ENCODE peak calls at places on chromosomes 11 and 22, in five cellular contexts. I is heart right ventricle, R is hepatocyte, Z is mesothelial cell of epicardium, A is cardiac fibroblast. C is an unnamed sample.

GRCh38 chr11:112277937-112278336 is 17.3 kb upstream of the PLET1 start:
- DNase-seq in I (no peak), R (no peak), Z (no peak), A (no peak), C (no peak)

GRCh38 chr11:86678823-86679222 is 6.4 kb upstream of the ME3 start:
- DNase-seq in I (no peak), R (no peak), Z (no peak), A (peak), C (no peak)

GRCh38 chr22:23282516-23282915 is 102.2 kb downstream of the BCR start:
- DNase-seq in I (no peak), R (no peak), Z (no peak), A (no peak), C (no peak)

GRCh38 chr11:65781152-65781961 is 581 bp upstream of the AP5B1 start:
- DNase-seq in I (no peak), R (peak), Z (no peak), A (no peak), C (peak)

GRCh38 chr11:67352546-67353316 is 615 bp downstream of the POLD4 start:
- DNase-seq in I (peak), R (peak), Z (no peak), A (peak), C (peak)

GRCh38 chr11:45209904-45210699 is 63.7 kb downstream of the PRDM11 start:
- DNase-seq in I (peak), R (peak), Z (peak), A (peak), C (no peak)

GRCh38 chr22:46388647-46389046 is 53.1 kb downstream of the TRMU start:
- DNase-seq in I (no peak), R (no peak), Z (no peak), A (no peak), C (no peak)

GRCh38 chr22:40898850-40899357 is 37.0 kb upstream of the DNAJB7 start:
- DNase-seq in I (no peak), R (peak), Z (no peak), A (peak), C (no peak)

GRCh38 chr11:66595245-66595904 is 2.4 kb downstream of the CCS start:
- DNase-seq in I (peak), R (peak), Z (no peak), A (peak), C (no peak)

GRCh38 chr22:44249376-44250147 is 63.2 kb downstream of the SHISAL1 start:
- DNase-seq in I (no peak), R (no peak), Z (no peak), A (no peak), C (no peak)

GRCh38 chr11:76787911-76788596 is 4.9 kb downstream of the TSKU start:
- DNase-seq in I (no peak), R (peak), Z (no peak), A (peak), C (no peak)

GRCh38 chr22:34526681-34527080 is 539.3 kb upstream of the ISX start:
- DNase-seq in I (no peak), R (no peak), Z (no peak), A (no peak), C (no peak)

GRCh38 chr22:20062043-20062765 is 17.8 kb upstream of the DGCR8 start:
- DNase-seq in I (no peak), R (no peak), Z (no peak), A (no peak), C (no peak)

GRCh38 chr11:128210148-128210940 is 377.0 kb downstream of the ETS1 start:
- DNase-seq in I (peak), R (peak), Z (no peak), A (peak), C (no peak)

GRCh38 chr22:43848366-43849171 is 13.7 kb downstream of the SULT4A1 start:
- DNase-seq in I (no peak), R (peak), Z (no peak), A (peak), C (no peak)

GRCh38 chr11:118277312-118277711 is 13.2 kb upstream of the MPZL2 start:
- DNase-seq in I (no peak), R (no peak), Z (no peak), A (peak), C (no peak)

GRCh38 chr22:29609139-29609538 is 5.7 kb downstream of the NF2 start:
- DNase-seq in I (no peak), R (no peak), Z (no peak), A (no peak), C (no peak)

GRCh38 chr11:69704508-69705245 is 855 bp upstream of the FGF19 start:
- DNase-seq in I (no peak), R (peak), Z (peak), A (peak), C (peak)

GRCh38 chr11:68673991-68674390 is 10.4 kb upstream of the GAL start:
- DNase-seq in I (no peak), R (no peak), Z (no peak), A (no peak), C (no peak)

GRCh38 chr11:132856032-132856431 is 676.3 kb downstream of the OPCML start:
- DNase-seq in I (no peak), R (no peak), Z (no peak), A (no peak), C (no peak)

GRCh38 chr11:132855516-132855915 is 676.8 kb downstream of the OPCML start:
- DNase-seq in I (no peak), R (no peak), Z (no peak), A (no peak), C (no peak)

GRCh38 chr11:132862137-132862536 is 670.2 kb downstream of the OPCML start:
- DNase-seq in I (no peak), R (no peak), Z (no peak), A (no peak), C (no peak)

GRCh38 chr11:132853886-132854285 is 678.4 kb downstream of the OPCML start:
- DNase-seq in I (no peak), R (no peak), Z (no peak), A (no peak), C (no peak)

DNA sequence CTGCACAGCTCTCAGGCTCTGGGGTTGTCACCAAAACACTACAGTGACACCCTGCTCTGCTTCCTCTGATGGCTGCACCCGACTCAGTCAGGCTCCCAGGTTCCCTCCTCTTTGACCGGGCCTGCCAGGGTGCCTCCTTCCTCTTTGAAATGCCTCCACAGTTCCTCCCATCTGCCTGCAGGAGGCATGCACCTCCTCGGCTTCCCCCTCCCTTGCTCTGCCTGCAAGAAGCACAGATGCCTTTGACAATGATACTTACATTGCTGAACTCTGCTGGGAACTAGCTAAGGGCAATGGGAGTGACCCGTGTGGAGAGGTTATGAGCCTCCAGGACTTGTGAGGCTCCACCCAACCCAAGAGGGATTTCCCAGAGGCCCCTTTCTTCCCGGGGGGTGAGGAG is 674.1 kb downstream of the OPCML start:
- DNase-seq in I (no peak), R (peak), Z (peak), A (peak), C (no peak)
- TF ChIP-seq CTCF in I (no peak), R (no peak), Z (no peak), A (peak), C (peak)

GRCh38 chr22:49715450-49715849 is 112.2 kb downstream of the BRD1 start:
- DNase-seq in I (no peak), R (no peak), Z (no peak), A (no peak), C (no peak)

GRCh38 chr22:49716441-49716840 is 111.2 kb downstream of the BRD1 start:
- DNase-seq in I (no peak), R (no peak), Z (no peak), A (no peak), C (no peak)

GRCh38 chr22:49718396-49718795 is 109.3 kb downstream of the BRD1 start:
- DNase-seq in I (no peak), R (no peak), Z (no peak), A (no peak), C (no peak)

GRCh38 chr22:49719046-49719445 is 108.6 kb downstream of the BRD1 start:
- DNase-seq in I (no peak), R (no peak), Z (no peak), A (no peak), C (no peak)

DNA sequence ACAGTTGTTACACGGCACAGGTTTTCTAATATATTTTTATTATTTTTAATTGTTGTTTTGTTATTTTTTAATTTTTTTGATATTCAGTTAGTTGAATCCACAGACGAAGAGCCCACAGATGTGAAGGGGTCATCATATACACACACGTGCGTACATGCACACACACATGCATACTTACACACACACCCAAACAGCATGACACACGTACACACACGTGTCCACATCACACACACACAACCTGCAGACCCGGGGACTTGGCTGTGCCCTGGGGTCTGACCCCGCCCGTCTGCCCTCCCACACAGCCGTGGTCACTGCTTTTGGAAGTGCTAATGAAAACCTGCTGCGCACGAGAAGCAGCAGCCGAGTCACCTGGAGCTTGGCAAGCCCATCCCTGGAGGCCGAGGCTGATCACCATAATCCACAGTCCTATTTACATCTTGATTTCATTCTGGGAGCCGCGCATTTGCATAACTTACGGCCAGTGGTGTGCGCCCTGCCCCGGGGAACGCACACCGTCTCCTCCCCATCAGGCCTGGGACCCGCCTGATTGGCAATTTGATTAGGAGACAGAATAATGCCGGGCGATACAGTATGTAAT is 110.3 kb downstream of the BRD1 start:
- DNase-seq in I (no peak), R (no peak), Z (no peak), A (no peak), C (no peak)
- TF ChIP-seq CTCF in I (no peak), R (no peak), Z (no peak), A (no peak), C (no peak)

GRCh38 chr22:17792289-17792688 is 18.0 kb upstream of the BID start:
- DNase-seq in I (no peak), R (no peak), Z (no peak), A (no peak), C (no peak)
- TF ChIP-seq CTCF in I (no peak), R (no peak), Z (no peak), A (no peak), C (no peak)

GRCh38 chr11:29328961-29329441 is 687.8 kb downstream of the KCNA4 start:
- DNase-seq in I (no peak), R (peak), Z (no peak), A (peak), C (no peak)
- TF ChIP-seq CTCF in I (peak), R (peak), Z (peak), A (peak), C (peak)